ENCODE peak calls at places on chromosomes 1 and 21, in eight cellular contexts. M, V, O, D, F, B, P and J are unnamed samples.
A peak's percentile ranks its signal among the peaks of the same experiment; 100 is the strongest.

GRCh38 chr1:93186667-93187066 is 6.1 kb downstream of the CCDC18 start:
- DNase-seq in M (no peak), V (no peak), O (no peak), D (no peak), F (no peak), B (no peak), P (no peak), J (no peak)

GRCh38 chr1:96159379-96159778 is 562.2 kb upstream of the PTBP2 start:
- DNase-seq in M (no peak), V (no peak), O (no peak), D (no peak), F (no peak), B (no peak), P (no peak), J (no peak)

GRCh38 chr1:48462716-48463285 is 9.2 kb downstream of the SPATA6 start:
- DNase-seq in M (no peak), V (no peak), O (no peak), D (no peak), F (no peak), B (no peak), P (no peak), J (no peak)

GRCh38 chr1:232472485-232473041 is 157.4 kb downstream of the SIPA1L2 start:
- DNase-seq in M (no peak), V (peak; percentile 79), O (no peak), D (no peak), F (peak; percentile 71), B (no peak), P (peak; percentile 65), J (no peak)

GRCh38 chr1:63817152-63817667 is 43.4 kb downstream of the ROR1 start:
- DNase-seq in M (no peak), V (peak; percentile 58), O (no peak), D (no peak), F (peak; percentile 8), B (no peak), P (peak; percentile 51), J (no peak)

GRCh38 chr1:92915547-92915946 is 45.7 kb downstream of the DIPK1A start:
- DNase-seq in M (no peak), V (no peak), O (no peak), D (no peak), F (no peak), B (no peak), P (peak; percentile 53), J (no peak)

GRCh38 chr1:67609572-67609939 is 75.4 kb upstream of the GADD45A start:
- DNase-seq in M (no peak), V (no peak), O (no peak), D (no peak), F (no peak), B (no peak), P (no peak), J (no peak)

GRCh38 chr1:197553281-197553680 is 222.0 kb downstream of the DENND1B start:
- DNase-seq in M (no peak), V (no peak), O (no peak), D (no peak), F (no peak), B (no peak), P (no peak), J (no peak)

GRCh38 chr1:224736619-224737352 is 120.7 kb downstream of the CNIH3 start:
- DNase-seq in M (no peak), V (peak; percentile 63), O (no peak), D (no peak), F (peak; percentile 87), B (peak; percentile 60), P (no peak), J (no peak)

GRCh38 chr1:186094170-186094569 is 280.9 kb downstream of the TPR start:
- DNase-seq in M (no peak), V (peak; percentile 80), O (no peak), D (no peak), F (peak; percentile 65), B (no peak), P (peak; percentile 23), J (no peak)

GRCh38 chr1:226664413-226665101 is 74.5 kb downstream of the ITPKB start:
- DNase-seq in M (no peak), V (peak; percentile 93), O (peak; percentile 67), D (peak; percentile 74), F (peak; percentile 91), B (no peak), P (peak; percentile 87), J (no peak)

GRCh38 chr1:150256549-150257341 is 829 bp upstream of the CA14 start:
- DNase-seq in M (no peak), V (peak; percentile 23), O (no peak), D (no peak), F (peak; percentile 28), B (no peak), P (no peak), J (no peak)

GRCh38 chr1:84691139-84691783 is 1.0 kb upstream of the SSX2IP start:
- DNase-seq in M (peak; percentile 31), V (peak; percentile 29), O (no peak), D (no peak), F (no peak), B (peak; percentile 15), P (peak; percentile 25), J (no peak)

GRCh38 chr1:240705584-240705983 is 93.6 kb upstream of the GREM2 start:
- DNase-seq in M (no peak), V (peak; percentile 83), O (no peak), D (no peak), F (peak; percentile 92), B (no peak), P (no peak), J (no peak)

GRCh38 chr1:192749349-192749748 is 59.5 kb upstream of the RGS2 start:
- DNase-seq in M (no peak), V (no peak), O (no peak), D (no peak), F (no peak), B (no peak), P (peak; percentile 6), J (no peak)

GRCh38 chr1:41615316-41615715 is 130.8 kb upstream of the EDN2 start:
- DNase-seq in M (no peak), V (no peak), O (no peak), D (no peak), F (no peak), B (no peak), P (no peak), J (no peak)

GRCh38 chr1:231234506-231234905 is 6.5 kb upstream of the GNPAT start:
- DNase-seq in M (no peak), V (no peak), O (no peak), D (no peak), F (no peak), B (no peak), P (no peak), J (no peak)

GRCh38 chr1:17363351-17363750 is 8.6 kb upstream of the PADI6 start:
- DNase-seq in M (no peak), V (no peak), O (no peak), D (no peak), F (no peak), B (no peak), P (no peak), J (no peak)

GRCh38 chr1:27885620-27886352 is 13.4 kb downstream of the THEMIS2 start:
- DNase-seq in M (no peak), V (no peak), O (no peak), D (no peak), F (no peak), B (no peak), P (no peak), J (no peak)

GRCh38 chr1:21631944-21632887 is 36.9 kb downstream of the RAP1GAP start:
- DNase-seq in M (no peak), V (peak; percentile 15), O (no peak), D (no peak), F (no peak), B (peak; percentile 50), P (no peak), J (no peak)

GRCh38 chr1:199079994-199080393 is 441.2 kb downstream of the PTPRC start:
- DNase-seq in M (no peak), V (no peak), O (no peak), D (no peak), F (no peak), B (no peak), P (no peak), J (no peak)

GRCh38 chr1:240663160-240663879 is 51.4 kb upstream of the GREM2 start:
- DNase-seq in M (no peak), V (peak; percentile 94), O (no peak), D (no peak), F (peak; percentile 96), B (no peak), P (no peak), J (no peak)

GRCh38 chr1:161182214-161182613 is 4.9 kb upstream of the B4GALT3 start:
- DNase-seq in M (no peak), V (peak; percentile 54), O (no peak), D (no peak), F (peak; percentile 84), B (no peak), P (peak; percentile 77), J (no peak)

DNA sequence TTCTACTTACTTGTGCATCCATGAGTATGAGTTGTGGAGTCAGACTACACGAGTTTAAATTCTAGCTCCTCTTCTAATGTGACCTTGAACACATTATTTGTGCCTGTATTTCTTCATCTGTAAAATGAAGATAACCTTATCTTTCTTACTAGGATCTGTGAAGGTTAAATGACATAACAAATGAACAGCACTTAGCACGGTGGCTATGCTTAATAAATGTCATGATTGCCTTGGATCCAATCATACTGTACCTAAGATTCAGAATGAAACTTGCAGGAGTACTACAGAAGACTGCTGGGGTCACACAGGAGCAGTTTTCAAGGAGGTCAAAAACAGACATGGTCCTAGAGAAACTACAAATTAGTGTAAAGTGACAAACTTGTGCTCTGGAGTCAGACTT is 22.2 kb upstream of the ALG14 start:
- DNase-seq in M (no peak), V (no peak), O (no peak), D (no peak), F (no peak), B (no peak), P (no peak), J (no peak)
- H3K27ac ChIP-seq in M (no peak overlapping the region), V (no peak overlapping the region), O (no peak overlapping the region), D (no peak overlapping the region), F (no peak overlapping the region), B (no peak overlapping the region), P (peak overlapping the region; percentile 76), J (no peak overlapping the region)

GRCh38 chr1:174190800-174191199 is 31.5 kb downstream of the RABGAP1L start:
- DNase-seq in M (no peak), V (no peak), O (no peak), D (no peak), F (no peak), B (no peak), P (no peak), J (no peak)
- H3K27ac ChIP-seq in M (no peak overlapping the region), V (no peak overlapping the region), O (no peak overlapping the region), D (peak overlapping the region; percentile 30), F (peak overlapping the region; percentile 55), B (no peak overlapping the region), P (no peak overlapping the region), J (peak overlapping the region; percentile 37)

DNA sequence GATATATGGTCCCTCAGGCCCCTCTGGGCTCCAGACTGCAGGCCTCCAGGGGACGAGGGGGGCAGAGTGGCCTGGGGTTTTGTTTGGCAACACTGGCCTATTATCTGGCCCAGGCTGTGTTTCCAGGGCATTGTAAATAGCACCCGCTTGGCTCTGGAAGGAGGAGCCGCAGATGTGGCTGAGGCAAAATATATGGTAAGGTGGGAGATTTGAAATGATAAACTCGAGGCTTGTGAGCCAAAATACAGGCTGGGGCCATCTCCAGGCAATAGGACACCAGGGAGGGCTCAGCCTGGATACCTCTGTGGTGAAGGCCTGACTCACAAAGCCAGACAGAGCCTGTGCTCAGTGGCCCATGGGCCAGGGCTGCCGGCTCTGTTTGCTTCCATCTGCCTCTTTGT is 14.0 kb downstream of the NAV1 start:
- DNase-seq in M (no peak), V (peak; percentile 86), O (no peak), D (no peak), F (peak; percentile 89), B (no peak), P (no peak), J (no peak)
- H3K27ac ChIP-seq in M (no peak overlapping the region), V (peak overlapping the region; percentile 30), O (peak overlapping the region; percentile 35), D (peak overlapping the region; percentile 74), F (peak overlapping the region; percentile 93), B (peak overlapping the region; percentile 60), P (no peak overlapping the region), J (no peak overlapping the region)

GRCh38 chr21:36700295-36700960 is 1.5 kb downstream of the SIM2 start:
- DNase-seq in M (no peak), V (no peak), O (no peak), D (no peak), F (no peak), B (no peak), P (no peak), J (no peak)
- H3K27ac ChIP-seq in M (no peak overlapping the region), V (no peak overlapping the region), O (no peak overlapping the region), D (no peak overlapping the region), F (no peak overlapping the region), B (no peak overlapping the region), P (peak overlapping the region; percentile 79), J (peak overlapping the region; percentile 52)